ENCODE peak calls at places on chromosomes 3 and 15, in five cellular contexts. I is transverse colon, S is tibial artery, G is HCT116, L is H9. J is an unnamed sample. For H3K4me1 and H3K27me3, the result is how much of the 10 kb centered on the place peaks cover.

GRCh38 chr3:104596551-104596950 is 770.2 kb upstream of the ALCAM start:
- DNase-seq in I (no peak), S (no peak), G (peak), L (peak), J (peak)

GRCh38 chr3:13461169-13462124 is 18.7 kb upstream of the HDAC11 start:
- DNase-seq in I (peak), S (no peak), G (peak), L (peak), J (peak)

GRCh38 chr15:55198706-55199105 is 2.0 kb upstream of the RSL24D1 start:
- DNase-seq in I (no peak), S (no peak), G (no peak), L (no peak), J (no peak)

GRCh38 chr3:160792445-160793039 is 36.5 kb downstream of the PPM1L start:
- DNase-seq in I (no peak), S (no peak), G (no peak), L (no peak), J (no peak)

GRCh38 chr3:187223799-187224198 is 26.5 kb downstream of the RTP1 start:
- DNase-seq in I (no peak), S (no peak), G (no peak), L (no peak), J (no peak)

GRCh38 chr3:54836876-54837275 is 91.0 kb downstream of the LRTM1 start:
- DNase-seq in I (no peak), S (no peak), G (no peak), L (no peak), J (no peak)

GRCh38 chr15:39145854-39146253 is 435.0 kb upstream of the THBS1 start:
- DNase-seq in I (no peak), S (no peak), G (no peak), L (no peak), J (no peak)

GRCh38 chr15:64851503-64851840 is 9.8 kb downstream of the PLEKHO2 start:
- DNase-seq in I (peak), S (peak), G (no peak), L (peak), J (peak)

GRCh38 chr3:25534007-25534406 is 105.9 kb downstream of the RARB start:
- DNase-seq in I (no peak), S (no peak), G (no peak), L (no peak), J (no peak)

GRCh38 chr15:39128746-39129145 is 452.1 kb upstream of the THBS1 start:
- DNase-seq in I (no peak), S (no peak), G (no peak), L (no peak), J (no peak)

DNA sequence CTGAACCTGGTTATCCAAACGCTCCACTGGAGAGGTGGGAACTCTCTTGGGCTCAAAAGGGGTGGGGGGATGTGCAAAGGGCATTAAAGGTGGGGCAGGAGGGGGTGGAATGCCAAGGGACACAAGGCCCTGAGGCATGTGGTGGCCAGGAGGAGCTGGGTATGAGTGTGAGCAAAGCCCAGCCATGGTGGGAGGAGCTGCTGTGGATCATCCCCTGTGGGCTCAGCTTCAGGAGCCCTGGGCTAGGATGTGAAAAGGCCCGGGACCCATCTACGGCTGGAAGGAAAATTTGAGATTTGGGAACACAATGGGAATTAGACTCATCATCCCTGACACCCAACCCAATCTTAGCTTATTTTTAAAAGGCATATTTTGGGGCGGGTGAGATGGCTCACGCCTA is 33.3 kb downstream of the MGLL start:
- DNase-seq in I (no peak), S (no peak), G (no peak), L (no peak), J (no peak)
- H3K4me1 ChIP-seq in I (half or more), S (under half), G (under half), L (under half), J (half or more)

DNA sequence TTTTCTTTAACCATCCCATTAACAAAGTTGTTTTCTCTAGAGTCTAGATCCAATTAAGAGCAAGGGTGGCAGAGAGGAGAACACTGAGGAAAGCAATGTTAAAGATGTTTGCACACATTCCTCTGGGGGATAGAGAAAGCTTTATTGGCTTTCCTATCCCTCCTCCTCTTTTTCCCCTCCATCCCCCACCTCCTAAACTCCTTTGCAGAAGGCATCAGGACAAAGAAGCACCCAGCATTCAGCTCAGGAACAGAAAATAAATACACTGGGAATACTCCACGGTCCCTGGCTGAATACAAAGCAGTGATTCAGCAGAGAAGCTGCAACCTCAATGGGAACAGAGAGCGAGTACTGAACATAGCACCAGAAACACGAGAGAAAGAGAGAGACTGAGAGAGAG is 21.9 kb downstream of the LSAMP start:
- DNase-seq in I (no peak), S (no peak), G (no peak), L (no peak), J (no peak)
- H3K27ac ChIP-seq in I (peak), S (no peak), G (no peak), L (no peak), J (no peak)

DNA sequence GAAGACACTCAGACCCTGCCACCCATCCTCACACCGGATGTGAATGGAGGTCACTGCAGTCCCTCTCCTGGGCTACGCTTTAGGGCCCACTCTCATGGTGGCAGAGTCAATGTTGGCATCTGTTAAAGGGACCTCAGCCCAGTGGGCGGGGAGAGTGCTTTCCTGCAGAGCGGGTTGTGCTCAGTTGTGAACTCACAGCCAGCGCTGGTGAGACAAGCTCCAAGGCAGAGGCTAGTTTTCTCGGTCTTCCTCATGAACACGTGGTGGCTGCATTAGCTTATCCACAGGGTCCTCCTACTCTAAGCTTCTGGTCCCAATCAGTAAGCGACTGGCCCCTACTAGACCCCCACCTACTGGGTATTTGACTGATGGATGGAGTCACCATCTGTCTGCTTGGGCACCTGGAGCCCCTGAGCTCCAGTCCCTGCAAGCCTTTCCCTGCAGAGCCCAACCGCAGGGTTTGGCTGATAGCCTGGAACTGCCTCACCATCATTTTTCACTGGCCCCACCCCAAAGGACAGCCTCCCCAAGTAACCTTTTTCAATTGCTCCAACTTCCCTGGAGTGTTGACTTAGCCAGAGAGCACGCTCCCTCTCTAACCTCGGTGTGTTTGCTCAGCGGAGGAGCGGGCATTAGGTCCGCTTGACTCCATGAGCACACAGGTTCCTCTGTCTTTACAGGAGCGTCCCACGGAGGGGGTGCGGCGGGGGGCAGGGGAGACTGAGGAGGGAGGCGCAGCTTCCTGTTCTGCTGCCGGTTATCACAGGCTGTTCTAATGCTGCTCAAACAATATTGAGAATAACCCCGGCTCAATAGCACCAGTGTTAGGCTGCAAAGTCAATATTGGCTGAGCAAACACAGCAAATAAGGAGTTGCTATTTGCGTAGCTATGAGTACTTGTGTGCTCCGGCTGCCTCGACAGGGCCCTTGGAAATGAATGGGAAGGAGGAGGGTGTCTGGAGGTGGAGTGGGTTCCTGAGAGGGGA is 141.7 kb downstream of the RPLP1 start:
- DNase-seq in I (peak), S (peak), G (no peak), L (peak), J (no peak)
- H3K27me3 ChIP-seq in I (under half), S (under half), G (under half), L (under half), J (under half)

GRCh38 chr3:71742621-71743020 is 11.0 kb upstream of the GPR27 start:
- DNase-seq in I (no peak), S (no peak), G (no peak), L (no peak), J (no peak)
- H3K4me1 ChIP-seq in I (under half), S (under half), G (under half), L (under half), J (under half)

GRCh38 chr3:121752772-121753171 is 3.2 kb upstream of the GOLGB1 start:
- DNase-seq in I (no peak), S (no peak), G (no peak), L (no peak), J (no peak)
- H3K27ac ChIP-seq in I (no peak), S (no peak), G (no peak), L (no peak), J (no peak)

J was measured in SJSA1.